ENCODE peak calls at places on chromosome 18, in four cellular contexts. T is fibroblast of lung, F is GM23248, Z is heart right ventricle. R is an unnamed sample. For H3K4me1 and H3K9me3, the result is how much of the 10 kb centered on the place peaks cover.

GRCh38 chr18:75036941-75037516 is 171.9 kb downstream of the PTGR3 start:
- DNase-seq in F (peak), T (no peak), Z (no peak), R (no peak)

GRCh38 chr18:5824370-5824984 is 70.8 kb downstream of the TMEM200C start:
- DNase-seq in T (no peak), Z (no peak), F (no peak), R (no peak)

GRCh38 chr18:50469380-50469781 is 90.5 kb upstream of the MAPK4 start:
- DNase-seq in F (no peak), T (no peak), Z (peak), R (no peak)

GRCh38 chr18:48540329-48541025 is 1.6 kb downstream of the CTIF start:
- DNase-seq in F (peak), T (peak), Z (peak), R (peak)

GRCh38 chr18:29457316-29457715 is 1280.4 kb upstream of the CDH2 start:
- DNase-seq in Z (no peak), F (no peak), T (no peak), R (no peak)

GRCh38 chr18:76456018-76456750 is 38.9 kb downstream of the ZNF516 start:
- DNase-seq in Z (no peak), F (no peak), T (peak), R (no peak)

GRCh38 chr18:45212186-45213039 is 402.9 kb upstream of the SLC14A2 start:
- DNase-seq in T (peak), F (peak), Z (peak), R (peak)

GRCh38 chr18:59993560-59993959 is 93.8 kb downstream of the PMAIP1 start:
- DNase-seq in Z (no peak), F (no peak), T (no peak), R (no peak)

GRCh38 chr18:74171910-74172606 is 23.7 kb downstream of the TIMM21 start:
- DNase-seq in T (no peak), Z (no peak), F (no peak), R (no peak)

GRCh38 chr18:48023334-48024008 is 93.0 kb upstream of the SMAD2 start:
- DNase-seq in Z (peak), F (peak), T (peak), R (peak)

GRCh38 chr18:62450175-62450545 is 72.7 kb upstream of the ZCCHC2 start:
- DNase-seq in T (peak), Z (no peak), F (no peak), R (no peak)

GRCh38 chr18:10247402-10248117 is 206.9 kb upstream of the APCDD1 start:
- DNase-seq in Z (peak), F (no peak), T (no peak), R (no peak)

GRCh38 chr18:39870586-39870985 is 2084.4 kb upstream of the PIK3C3 start:
- DNase-seq in F (no peak), Z (no peak), T (peak), R (no peak)

GRCh38 chr18:6370886-6371635 is 43.6 kb downstream of the L3MBTL4 start:
- DNase-seq in F (no peak), Z (no peak), T (no peak), R (peak)

GRCh38 chr18:32550958-32551357 is 80.3 kb upstream of the GAREM1 start:
- DNase-seq in T (no peak), F (no peak), Z (no peak), R (no peak)

GRCh38 chr18:13112982-13113381 is 105.6 kb upstream of the LDLRAD4 start:
- DNase-seq in F (peak), T (peak), Z (peak), R (no peak)

GRCh38 chr18:55732227-55733106 is 144.5 kb upstream of the TCF4 start:
- DNase-seq in F (peak), Z (no peak), T (peak), R (no peak)

GRCh38 chr18:8800445-8800844 is 95.1 kb downstream of the MTCL1 start:
- DNase-seq in T (peak), F (peak), Z (no peak), R (no peak)

GRCh38 chr18:8615397-8616025 is 6.3 kb downstream of the RAB12 start:
- DNase-seq in F (peak), Z (peak), T (peak), R (no peak)

GRCh38 chr18:9915291-9916066 is 1.7 kb downstream of the VAPA start:
- DNase-seq in T (no peak), Z (no peak), F (peak), R (no peak)

GRCh38 chr18:48887294-48887904 is 63.4 kb downstream of the SMAD7 start:
- DNase-seq in Z (no peak), F (no peak), T (no peak), R (no peak)

GRCh38 chr18:36867056-36867455 is 38.1 kb downstream of the KIAA1328 start:
- DNase-seq in F (no peak), Z (no peak), T (no peak), R (no peak)

GRCh38 chr18:45590060-45590537 is 25.2 kb upstream of the SLC14A2 start:
- DNase-seq in T (no peak), Z (no peak), F (peak), R (no peak)

GRCh38 chr18:70520867-70521266 is 232.0 kb downstream of the SOCS6 start:
- DNase-seq in T (no peak), Z (no peak), F (no peak), R (no peak)

GRCh38 chr18:79944126-79944731 is 7.2 kb downstream of the SLC66A2 start:
- DNase-seq in T (no peak), Z (no peak), F (no peak), R (peak)

GRCh38 chr18:10259934-10260333 is 194.5 kb upstream of the APCDD1 start:
- DNase-seq in Z (no peak), T (peak), F (no peak), R (no peak)

GRCh38 chr18:48072428-48073204 is 142.2 kb upstream of the SMAD2 start:
- DNase-seq in Z (peak), T (no peak), F (peak), R (no peak)

GRCh38 chr18:46528037-46528436 is 129.0 kb downstream of the LOXHD1 start:
- DNase-seq in Z (no peak), T (no peak), F (no peak), R (no peak)

GRCh38 chr18:67525328-67526110 is 9.0 kb upstream of the DSEL start:
- DNase-seq in Z (peak), T (peak), F (peak), R (peak)

GRCh38 chr18:30350263-30350662 is 692.3 kb downstream of the DSC3 start:
- DNase-seq in F (no peak), T (no peak), Z (no peak), R (no peak)

GRCh38 chr18:55189972-55190371 is 230.7 kb upstream of the CCDC68 start:
- DNase-seq in T (no peak), F (no peak), Z (no peak), R (no peak)

GRCh38 chr18:35389095-35389618 is 12.0 kb upstream of the ZNF396 start:
- DNase-seq in Z (peak), F (peak), T (peak), R (no peak)

GRCh38 chr18:77059294-77059916 is 73.2 kb downstream of the MBP start:
- DNase-seq in F (peak), T (peak), Z (no peak), R (no peak)

GRCh38 chr18:55500316-55501086 is 87.5 kb downstream of the TCF4 start:
- DNase-seq in Z (no peak), F (peak), T (peak), R (no peak)

DNA sequence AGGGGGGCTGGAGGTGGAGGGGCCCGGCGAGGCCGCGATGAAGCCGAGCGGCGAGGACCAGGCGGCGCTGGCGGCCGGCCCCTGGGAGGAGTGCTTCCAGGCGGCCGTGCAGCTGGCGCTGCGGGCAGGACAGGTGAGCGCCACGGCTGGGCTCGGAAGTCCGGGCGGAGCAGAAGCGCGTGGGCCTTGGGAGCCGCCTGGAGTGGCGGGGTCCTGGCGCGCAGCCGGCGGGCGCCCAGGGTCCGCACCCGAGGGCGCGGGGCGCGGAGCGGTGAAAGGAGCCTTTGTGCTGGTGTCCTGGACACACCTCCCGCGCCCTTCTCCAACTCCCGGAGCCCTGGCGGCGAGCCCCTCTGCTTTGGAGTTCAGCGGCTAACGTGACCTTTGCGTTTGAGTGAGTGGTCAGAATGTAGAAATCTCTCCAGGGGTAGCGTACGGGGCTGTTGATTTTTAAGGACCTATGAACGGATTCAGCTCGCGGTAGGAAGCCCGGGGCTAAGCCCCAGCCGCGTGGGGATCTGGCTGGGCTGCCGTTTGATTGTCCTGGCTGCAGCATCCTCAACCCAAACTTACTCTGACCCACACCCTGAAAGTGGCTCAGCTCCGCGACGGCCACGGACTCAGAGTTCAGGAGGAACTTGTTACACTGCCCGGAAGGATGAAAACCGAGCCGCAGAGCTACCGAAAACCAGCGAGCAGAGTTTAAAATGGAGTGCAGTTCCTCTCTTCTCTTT is 493 bp downstream of the IMPA2 start:
- DNase-seq in F (peak), T (peak), Z (no peak), R (peak)
- H3K4me1 ChIP-seq in F (under half), T (under half), Z (under half), R (under half)

GRCh38 chr18:78722391-78722790 is 257.2 kb upstream of the SALL3 start:
- DNase-seq in T (no peak), F (no peak), Z (no peak), R (no peak)
- H3K9me3 ChIP-seq in T (under half), F (under half), Z (under half), R (under half)

GRCh38 chr18:57587262-57587661 is 760 bp upstream of the FECH start:
- DNase-seq in Z (no peak), T (no peak), F (no peak), R (no peak)
- H3K27ac ChIP-seq in Z (peak), T (no peak), F (peak), R (no peak)

DNA sequence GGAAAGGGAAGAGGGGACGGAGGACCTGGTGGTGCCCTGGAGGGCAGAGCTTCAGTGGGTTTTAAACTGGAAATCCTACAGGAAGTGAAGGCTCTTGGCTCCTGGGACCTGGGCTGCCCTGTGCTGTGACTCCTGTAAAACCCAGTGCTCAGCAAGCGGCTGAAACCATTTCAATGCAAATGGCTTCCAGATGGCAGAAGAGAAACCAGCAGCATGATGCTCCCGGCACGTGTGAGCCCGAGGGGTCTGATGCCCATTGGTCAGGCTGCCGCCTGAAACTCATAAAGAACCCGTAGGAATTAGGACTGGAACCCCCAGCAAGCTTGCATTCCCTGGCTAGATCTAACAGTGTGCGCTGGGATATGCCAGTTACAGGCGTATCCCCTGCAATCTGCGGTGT is 109.2 kb upstream of the THOC1 start:
- DNase-seq in Z (no peak), T (no peak), F (no peak), R (no peak)
- H3K4me1 ChIP-seq in Z (under half), T (under half), F (under half), R (under half)

GRCh38 chr18:78729099-78729467 is 250.5 kb upstream of the SALL3 start:
- DNase-seq in Z (no peak), T (no peak), F (no peak), R (no peak)

GRCh38 chr18:78726326-78727056 is 253.1 kb upstream of the SALL3 start:
- DNase-seq in T (no peak), Z (no peak), F (no peak), R (no peak)

GRCh38 chr18:78727057-78727739 is 252.4 kb upstream of the SALL3 start:
- DNase-seq in Z (no peak), T (no peak), F (no peak), R (no peak)

GRCh38 chr18:78727877-78728276 is 251.7 kb upstream of the SALL3 start:
- DNase-seq in F (no peak), Z (no peak), T (no peak), R (no peak)

GRCh38 chr18:78728301-78729098 is 251.1 kb upstream of the SALL3 start:
- DNase-seq in Z (no peak), T (no peak), F (no peak), R (no peak)
- H3K9me3 ChIP-seq in Z (under half), T (under half), F (under half), R (under half)